ENCODE peak calls at places on chromosomes 3 and 15, in seven cellular contexts. One of them, this sample, is unnamed.

GRCh38 chr15:81929557-81929956 is 116.3 kb downstream of the MEX3B start:
- DNase-seq in activated CD8-positive, alpha-beta T cell treated with anti-CD3 and anti-CD28 coated beads for 36 hours: no peak
- DNase-seq in HS-27A: no peak
- DNase-seq in C1 segment of cervical spinal cord: no peak
- DNase-seq in GM20000: no peak
- DNase-seq in NCI-H2171 treated with DMSO at 0.1 percent for 48 hours: no peak
- DNase-seq in activated CD8-positive, alpha-beta memory T cell treated with anti-CD3 and anti-CD28 coated beads, Interleukin-2, amount 50 U/mL, for 48 hours: no peak
- DNase-seq in this sample: peak

GRCh38 chr15:94397377-94397776 is 166.0 kb downstream of the MCTP2 start:
- DNase-seq in activated CD8-positive, alpha-beta memory T cell treated with anti-CD3 and anti-CD28 coated beads, Interleukin-2, amount 50 U/mL, for 48 hours: no peak
- DNase-seq in GM20000: no peak
- DNase-seq in activated CD8-positive, alpha-beta T cell treated with anti-CD3 and anti-CD28 coated beads for 36 hours: no peak
- DNase-seq in C1 segment of cervical spinal cord: no peak
- DNase-seq in NCI-H2171 treated with DMSO at 0.1 percent for 48 hours: no peak
- DNase-seq in HS-27A: no peak
- DNase-seq in this sample: no peak

GRCh38 chr3:100060685-100061484 is 53.4 kb downstream of the FILIP1L start:
- DNase-seq in NCI-H2171 treated with DMSO at 0.1 percent for 48 hours: no peak
- DNase-seq in activated CD8-positive, alpha-beta T cell treated with anti-CD3 and anti-CD28 coated beads for 36 hours: peak
- DNase-seq in GM20000: no peak
- DNase-seq in C1 segment of cervical spinal cord: no peak
- DNase-seq in HS-27A: no peak
- DNase-seq in activated CD8-positive, alpha-beta memory T cell treated with anti-CD3 and anti-CD28 coated beads, Interleukin-2, amount 50 U/mL, for 48 hours: no peak
- DNase-seq in this sample: no peak

GRCh38 chr3:126908752-126909275 is 74.1 kb upstream of the PLXNA1 start:
- DNase-seq in activated CD8-positive, alpha-beta T cell treated with anti-CD3 and anti-CD28 coated beads for 36 hours: no peak
- DNase-seq in activated CD8-positive, alpha-beta memory T cell treated with anti-CD3 and anti-CD28 coated beads, Interleukin-2, amount 50 U/mL, for 48 hours: no peak
- DNase-seq in HS-27A: peak
- DNase-seq in C1 segment of cervical spinal cord: no peak
- DNase-seq in NCI-H2171 treated with DMSO at 0.1 percent for 48 hours: no peak
- DNase-seq in GM20000: no peak
- DNase-seq in this sample: no peak

GRCh38 chr3:107525101-107525953 is 2.6 kb downstream of the BBX start:
- DNase-seq in HS-27A: peak
- DNase-seq in GM20000: peak
- DNase-seq in activated CD8-positive, alpha-beta T cell treated with anti-CD3 and anti-CD28 coated beads for 36 hours: peak
- DNase-seq in C1 segment of cervical spinal cord: peak
- DNase-seq in NCI-H2171 treated with DMSO at 0.1 percent for 48 hours: peak
- DNase-seq in activated CD8-positive, alpha-beta memory T cell treated with anti-CD3 and anti-CD28 coated beads, Interleukin-2, amount 50 U/mL, for 48 hours: peak
- DNase-seq in this sample: peak

GRCh38 chr3:169699536-169700050 is 36.1 kb upstream of the MECOM start:
- DNase-seq in activated CD8-positive, alpha-beta memory T cell treated with anti-CD3 and anti-CD28 coated beads, Interleukin-2, amount 50 U/mL, for 48 hours: no peak
- DNase-seq in GM20000: no peak
- DNase-seq in HS-27A: no peak
- DNase-seq in activated CD8-positive, alpha-beta T cell treated with anti-CD3 and anti-CD28 coated beads for 36 hours: no peak
- DNase-seq in C1 segment of cervical spinal cord: no peak
- DNase-seq in NCI-H2171 treated with DMSO at 0.1 percent for 48 hours: no peak
- DNase-seq in this sample: no peak

GRCh38 chr3:196499807-196500524 is 3.6 kb downstream of the RNF168 start:
- DNase-seq in activated CD8-positive, alpha-beta memory T cell treated with anti-CD3 and anti-CD28 coated beads, Interleukin-2, amount 50 U/mL, for 48 hours: no peak
- DNase-seq in activated CD8-positive, alpha-beta T cell treated with anti-CD3 and anti-CD28 coated beads for 36 hours: peak
- DNase-seq in HS-27A: no peak
- DNase-seq in NCI-H2171 treated with DMSO at 0.1 percent for 48 hours: no peak
- DNase-seq in GM20000: no peak
- DNase-seq in C1 segment of cervical spinal cord: no peak
- DNase-seq in this sample: no peak

GRCh38 chr3:185225523-185225922 is 28.3 kb downstream of the EHHADH start:
- DNase-seq in activated CD8-positive, alpha-beta T cell treated with anti-CD3 and anti-CD28 coated beads for 36 hours: no peak
- DNase-seq in NCI-H2171 treated with DMSO at 0.1 percent for 48 hours: no peak
- DNase-seq in GM20000: no peak
- DNase-seq in activated CD8-positive, alpha-beta memory T cell treated with anti-CD3 and anti-CD28 coated beads, Interleukin-2, amount 50 U/mL, for 48 hours: no peak
- DNase-seq in HS-27A: peak
- DNase-seq in C1 segment of cervical spinal cord: no peak
- DNase-seq in this sample: peak

GRCh38 chr3:42491876-42492507 is 10.5 kb upstream of the VIPR1 start:
- DNase-seq in C1 segment of cervical spinal cord: no peak
- DNase-seq in NCI-H2171 treated with DMSO at 0.1 percent for 48 hours: no peak
- DNase-seq in activated CD8-positive, alpha-beta T cell treated with anti-CD3 and anti-CD28 coated beads for 36 hours: no peak
- DNase-seq in HS-27A: no peak
- DNase-seq in activated CD8-positive, alpha-beta memory T cell treated with anti-CD3 and anti-CD28 coated beads, Interleukin-2, amount 50 U/mL, for 48 hours: peak
- DNase-seq in GM20000: no peak
- DNase-seq in this sample: no peak

GRCh38 chr3:41711656-41712055 is 250.2 kb downstream of the ULK4 start:
- DNase-seq in activated CD8-positive, alpha-beta memory T cell treated with anti-CD3 and anti-CD28 coated beads, Interleukin-2, amount 50 U/mL, for 48 hours: no peak
- DNase-seq in GM20000: no peak
- DNase-seq in activated CD8-positive, alpha-beta T cell treated with anti-CD3 and anti-CD28 coated beads for 36 hours: no peak
- DNase-seq in HS-27A: no peak
- DNase-seq in C1 segment of cervical spinal cord: no peak
- DNase-seq in NCI-H2171 treated with DMSO at 0.1 percent for 48 hours: no peak
- DNase-seq in this sample: peak

GRCh38 chr3:72520690-72521308 is 327.4 kb downstream of the SHQ1 start:
- DNase-seq in activated CD8-positive, alpha-beta T cell treated with anti-CD3 and anti-CD28 coated beads for 36 hours: peak
- DNase-seq in GM20000: peak
- DNase-seq in activated CD8-positive, alpha-beta memory T cell treated with anti-CD3 and anti-CD28 coated beads, Interleukin-2, amount 50 U/mL, for 48 hours: peak
- DNase-seq in HS-27A: peak
- DNase-seq in C1 segment of cervical spinal cord: no peak
- DNase-seq in NCI-H2171 treated with DMSO at 0.1 percent for 48 hours: peak
- DNase-seq in this sample: peak